ENCODE peak calls at places on chromosome 20, in nine cellular contexts. F is fibroblast of pulmonary artery, X is osteoblast, E is sigmoid colon, Q is activated B cell treated with CpG ODN at 0.5 μM for 24 hours, H is GM23338, R is HFFc6, B is HCT116, N is retinal pigment epithelial cell. O is an unnamed sample.

GRCh38 chr20:51335329-51335841 is 207.1 kb downstream of the NFATC2 start:
- DNase-seq in F (peak; percentile 95), X (peak; percentile 92), E (no peak), Q (no peak), H (no peak), R (peak; percentile 96), B (no peak), N (peak; percentile 87), O (no peak)

GRCh38 chr20:61246269-61246668 is 5.8 kb upstream of the CDH4 start:
- DNase-seq in F (no peak), X (no peak), E (no peak), Q (no peak), H (no peak), R (no peak), B (no peak), N (no peak), O (no peak)

GRCh38 chr20:47857142-47857993 is 72.1 kb upstream of the SULF2 start:
- DNase-seq in F (peak; percentile 64), X (peak; percentile 36), E (peak; percentile 81), Q (no peak), H (no peak), R (no peak), B (no peak), N (peak; percentile 16), O (no peak)

GRCh38 chr20:35503281-35503680 is 26.2 kb downstream of the C20orf173 start:
- DNase-seq in F (no peak), X (no peak), E (no peak), Q (no peak), H (no peak), R (no peak), B (no peak), N (no peak), O (no peak)

GRCh38 chr20:37071481-37071911 is 24.3 kb downstream of the RBL1 start:
- DNase-seq in F (peak; percentile 18), X (no peak), E (no peak), Q (no peak), H (no peak), R (peak; percentile 77), B (no peak), N (peak; percentile 5), O (peak; percentile 57)

GRCh38 chr20:33761698-33762250 is 30.0 kb downstream of the ZNF341 start:
- DNase-seq in F (no peak), X (no peak), E (no peak), Q (no peak), H (no peak), R (no peak), B (no peak), N (no peak), O (no peak)

GRCh38 chr20:51457281-51457932 is 85.1 kb downstream of the NFATC2 start:
- DNase-seq in F (peak; percentile 77), X (peak; percentile 86), E (peak; percentile 90), Q (peak; percentile 36), H (no peak), R (peak; percentile 45), B (peak; percentile 24), N (no peak), O (no peak)

GRCh38 chr20:2292711-2293110 is 3.1 kb upstream of the TGM3 start:
- DNase-seq in F (no peak), X (no peak), E (no peak), Q (no peak), H (no peak), R (no peak), B (no peak), N (no peak), O (no peak)

GRCh38 chr20:53202781-53203180 is 230.6 kb downstream of the TSHZ2 start:
- DNase-seq in F (no peak), X (no peak), E (no peak), Q (no peak), H (no peak), R (no peak), B (no peak), N (no peak), O (no peak)

GRCh38 chr20:38759135-38759534 is 10.9 kb downstream of the ACTR5 start:
- DNase-seq in F (no peak), X (peak; percentile 18), E (no peak), Q (no peak), H (no peak), R (no peak), B (no peak), N (no peak), O (no peak)

DNA sequence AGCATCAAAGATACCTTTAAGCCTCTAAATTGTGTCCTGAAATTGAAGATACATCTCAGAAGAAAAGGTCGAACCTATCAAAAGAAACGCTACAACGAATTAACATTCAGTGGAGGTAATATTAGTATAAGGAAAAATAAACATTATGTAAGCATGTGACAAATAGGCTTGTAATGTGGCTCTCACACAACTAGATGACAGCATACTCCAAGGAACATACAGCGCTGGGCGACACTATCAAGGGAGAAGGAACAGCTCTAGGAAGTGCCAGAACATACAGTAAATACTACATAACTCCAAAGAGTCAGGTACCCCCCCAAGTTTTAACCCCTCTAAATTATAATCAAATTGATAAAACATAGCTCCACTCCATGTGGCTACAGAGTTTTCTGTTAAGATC is 103.5 kb downstream of the LAMP5 start:
- DNase-seq in F (peak; percentile 23), X (peak; percentile 66), E (no peak), Q (no peak), H (peak; percentile 70), R (peak; percentile 5), B (peak; percentile 61), N (no peak), O (no peak)
- TF ChIP-seq CTCF in F (no peak), X (peak; percentile 52), E (no peak), Q (no peak), H (peak; percentile 78), R (peak; percentile 31), B (peak; percentile 55), N (peak; percentile 46), O (no peak)

GRCh38 chr20:16806061-16806460 is 57.9 kb downstream of the OTOR start:
- DNase-seq in F (no peak), X (no peak), E (no peak), Q (no peak), H (no peak), R (no peak), B (no peak), N (no peak), O (no peak)

GRCh38 chr20:16801919-16802651 is 53.9 kb downstream of the OTOR start:
- DNase-seq in F (peak; percentile 68), X (peak; percentile 80), E (peak; percentile 73), Q (peak; percentile 30), H (peak; percentile 85), R (peak; percentile 33), B (peak; percentile 56), N (peak; percentile 7), O (peak; percentile 61)

GRCh38 chr20:16804793-16805187 is 56.6 kb downstream of the OTOR start:
- DNase-seq in F (no peak), X (no peak), E (no peak), Q (no peak), H (no peak), R (no peak), B (no peak), N (no peak), O (no peak)

GRCh38 chr20:16802652-16802935 is 54.4 kb downstream of the OTOR start:
- DNase-seq in F (no peak), X (no peak), E (no peak), Q (no peak), H (no peak), R (no peak), B (no peak), N (no peak), O (no peak)

DNA sequence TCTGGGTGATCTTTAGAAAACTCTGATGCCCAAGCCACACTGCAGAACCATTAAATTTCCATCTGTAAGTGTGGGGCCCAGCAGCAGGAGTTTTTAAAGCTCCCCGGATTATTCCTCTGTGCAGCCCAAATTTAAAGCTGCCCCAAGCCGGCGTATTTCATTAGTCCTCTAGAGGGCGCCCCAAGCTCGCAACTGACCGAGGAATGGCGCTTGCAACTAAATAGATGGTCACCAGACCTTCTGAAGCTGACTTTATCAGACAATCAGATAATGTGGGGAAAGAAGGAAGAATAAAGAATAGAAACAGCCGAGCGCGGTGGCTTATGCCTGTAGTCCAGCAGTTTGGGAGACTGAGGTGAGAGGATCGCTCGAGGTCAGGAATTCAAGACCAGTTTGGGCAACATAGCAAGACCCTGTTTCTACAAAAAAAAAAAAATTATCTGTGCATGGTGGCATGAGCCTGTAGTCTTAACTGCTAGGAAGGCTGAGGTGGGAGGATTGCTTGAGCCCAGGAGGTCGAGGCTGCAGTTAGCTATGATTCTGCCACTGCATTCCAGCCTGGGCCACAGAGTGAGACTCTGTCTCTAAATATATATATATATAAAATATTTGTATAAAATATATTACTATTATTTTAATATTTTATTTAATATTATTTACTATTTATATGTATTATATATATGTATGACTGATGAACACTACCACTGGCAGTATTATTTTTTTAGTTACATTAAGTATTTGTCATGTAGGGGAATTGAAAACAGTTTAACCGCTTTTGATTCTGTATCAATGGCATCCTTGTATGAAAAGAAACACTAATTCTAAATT is 56.0 kb downstream of the OTOR start:
- DNase-seq in F (peak; percentile 53), X (peak; percentile 64), E (peak; percentile 65), Q (peak; percentile 24), H (peak; percentile 82), R (peak; percentile 41), B (peak; percentile 21), N (no peak), O (peak; percentile 3)
- TF ChIP-seq CTCF in F (peak; percentile 80), X (peak; percentile 94), E (peak; percentile 81), Q (no peak), H (peak; percentile 99), R (peak; percentile 90), B (peak; percentile 59), N (peak; percentile 80), O (peak; percentile 64)

DNA sequence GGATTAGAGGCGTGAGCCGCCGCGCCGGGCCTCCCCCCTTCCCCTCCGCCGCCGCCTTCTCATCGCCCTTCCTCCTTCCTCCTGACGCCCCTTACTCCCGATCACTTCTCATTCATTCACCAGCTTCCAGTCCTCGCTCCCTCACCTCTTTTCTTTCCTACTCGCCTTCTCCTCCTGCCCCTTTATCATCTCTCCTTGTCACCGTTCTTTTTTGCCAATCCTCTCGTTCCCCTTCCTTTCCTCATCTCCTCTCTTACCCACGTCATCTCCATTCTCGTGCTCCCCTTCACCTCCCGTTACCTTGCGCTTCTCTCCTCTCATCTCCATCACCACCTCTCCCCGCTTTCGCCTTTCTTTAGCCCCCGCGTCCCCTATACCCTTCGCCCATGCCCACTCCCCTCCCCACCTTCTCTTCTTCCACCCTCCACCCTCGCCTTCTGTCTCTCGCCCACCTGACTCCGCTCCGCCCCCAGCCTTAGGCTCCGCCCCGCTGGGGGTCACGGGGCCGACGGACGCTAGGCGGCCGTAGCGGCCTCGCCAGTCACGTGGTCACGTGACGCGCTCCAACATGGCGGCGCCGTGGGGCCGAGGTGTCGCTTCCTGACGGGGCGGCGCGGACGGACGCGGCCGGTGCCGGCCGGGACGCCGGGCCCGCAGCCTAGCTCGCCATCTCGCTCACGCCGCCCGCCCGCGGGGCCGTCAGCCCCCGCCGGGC is at the start of gene ARFGEF2:
- DNase-seq in F (peak; percentile 90), X (peak; percentile 98), E (peak; percentile 94), Q (peak; percentile 96), H (peak; percentile 96), R (peak; percentile 77), B (peak; percentile 69), N (peak; percentile 74), O (peak; percentile 88)
- TF ChIP-seq CTCF in F (no peak), X (no peak), E (no peak), Q (no peak), H (no peak), R (peak; percentile 48), B (no peak), N (no peak), O (no peak)

GRCh38 chr20:4740774-4741431 is 19.2 kb downstream of the PRND start:
- DNase-seq in F (peak; percentile 51), X (no peak), E (no peak), Q (peak; percentile 48), H (peak; percentile 91), R (no peak), B (peak; percentile 32), N (no peak), O (peak; percentile 56)
- TF ChIP-seq CTCF in F (peak; percentile 79), X (peak; percentile 88), E (peak; percentile 70), Q (peak; percentile 84), H (peak; percentile 84), R (peak; percentile 96), B (peak; percentile 46), N (peak; percentile 78), O (peak; percentile 92)

O was measured in CD8-positive, alpha-beta T cell.